ENCODE peak calls at places on chromosomes 16 and 17, in eight cellular contexts. One of them, this sample, is unnamed.

GRCh38 chr17:27531469-27531948 is 75.3 kb downstream of the KSR1 start:
- DNase-seq in heart right ventricle: no peak
- DNase-seq in stomach: no peak
- DNase-seq in prostate gland: no peak
- DNase-seq in effector memory CD4-positive, alpha-beta T cell: no peak
- DNase-seq in ascending aorta: no peak
- DNase-seq in pancreas: no peak
- DNase-seq in lower lobe of right lung: no peak
- DNase-seq in this sample: no peak

GRCh38 chr16:19704321-19705130 is 13.5 kb downstream of the KNOP1 start:
- DNase-seq in effector memory CD4-positive, alpha-beta T cell: no peak
- DNase-seq in prostate gland: no peak
- DNase-seq in lower lobe of right lung: no peak
- DNase-seq in pancreas: no peak
- DNase-seq in ascending aorta: no peak
- DNase-seq in heart right ventricle: no peak
- DNase-seq in stomach: no peak
- DNase-seq in this sample: no peak

GRCh38 chr17:38459556-38459955 is 31.3 kb downstream of the ARHGAP23 start:
- DNase-seq in heart right ventricle: no peak
- DNase-seq in effector memory CD4-positive, alpha-beta T cell: no peak
- DNase-seq in lower lobe of right lung: no peak
- DNase-seq in pancreas: no peak
- DNase-seq in ascending aorta: no peak
- DNase-seq in stomach: peak; percentile 52
- DNase-seq in prostate gland: no peak
- DNase-seq in this sample: no peak

GRCh38 chr16:14193316-14193871 is 122.3 kb downstream of the MRTFB start:
- DNase-seq in ascending aorta: no peak
- DNase-seq in lower lobe of right lung: no peak
- DNase-seq in heart right ventricle: no peak
- DNase-seq in stomach: peak; percentile 34
- DNase-seq in effector memory CD4-positive, alpha-beta T cell: no peak
- DNase-seq in prostate gland: no peak
- DNase-seq in pancreas: no peak
- DNase-seq in this sample: peak; percentile 33

GRCh38 chr17:49403514-49404289 is 11.0 kb downstream of the PHB1 start:
- DNase-seq in heart right ventricle: no peak
- DNase-seq in ascending aorta: no peak
- DNase-seq in effector memory CD4-positive, alpha-beta T cell: no peak
- DNase-seq in stomach: no peak
- DNase-seq in lower lobe of right lung: no peak
- DNase-seq in pancreas: no peak
- DNase-seq in prostate gland: peak; percentile 71
- DNase-seq in this sample: no peak

GRCh38 chr17:41665566-41666335 is 22.9 kb upstream of the EIF1 start:
- DNase-seq in effector memory CD4-positive, alpha-beta T cell: peak; percentile 79
- DNase-seq in lower lobe of right lung: peak; percentile 95
- DNase-seq in prostate gland: peak; percentile 91
- DNase-seq in stomach: peak; percentile 93
- DNase-seq in ascending aorta: peak; percentile 93
- DNase-seq in pancreas: peak; percentile 91
- DNase-seq in heart right ventricle: peak; percentile 91
- DNase-seq in this sample: peak; percentile 94

GRCh38 chr17:81845881-81846742 is 11.3 kb upstream of the PPP1R27 start:
- DNase-seq in stomach: no peak
- DNase-seq in prostate gland: no peak
- DNase-seq in pancreas: no peak
- DNase-seq in ascending aorta: no peak
- DNase-seq in heart right ventricle: no peak
- DNase-seq in effector memory CD4-positive, alpha-beta T cell: no peak
- DNase-seq in lower lobe of right lung: no peak
- DNase-seq in this sample: no peak

GRCh38 chr17:8837438-8838075 is 29.9 kb downstream of the PIK3R6 start:
- DNase-seq in heart right ventricle: no peak
- DNase-seq in effector memory CD4-positive, alpha-beta T cell: no peak
- DNase-seq in prostate gland: no peak
- DNase-seq in stomach: no peak
- DNase-seq in ascending aorta: peak; percentile 44
- DNase-seq in pancreas: peak; percentile 41
- DNase-seq in lower lobe of right lung: no peak
- DNase-seq in this sample: no peak

GRCh38 chr17:77741109-77741508 is 217.4 kb upstream of the TNRC6C start:
- DNase-seq in lower lobe of right lung: no peak
- DNase-seq in ascending aorta: peak; percentile 15
- DNase-seq in heart right ventricle: no peak
- DNase-seq in pancreas: no peak
- DNase-seq in stomach: no peak
- DNase-seq in prostate gland: no peak
- DNase-seq in effector memory CD4-positive, alpha-beta T cell: no peak
- DNase-seq in this sample: peak; percentile 55

GRCh38 chr16:13083687-13084086 is 182.3 kb downstream of the SHISA9 start:
- DNase-seq in effector memory CD4-positive, alpha-beta T cell: no peak
- DNase-seq in prostate gland: no peak
- DNase-seq in heart right ventricle: no peak
- DNase-seq in pancreas: peak; percentile 74
- DNase-seq in stomach: no peak
- DNase-seq in lower lobe of right lung: no peak
- DNase-seq in ascending aorta: no peak
- DNase-seq in this sample: no peak

GRCh38 chr16:64754279-64754678 is 367.6 kb downstream of the CDH11 start:
- DNase-seq in stomach: no peak
- DNase-seq in effector memory CD4-positive, alpha-beta T cell: no peak
- DNase-seq in lower lobe of right lung: no peak
- DNase-seq in pancreas: no peak
- DNase-seq in heart right ventricle: no peak
- DNase-seq in ascending aorta: no peak
- DNase-seq in prostate gland: no peak
- DNase-seq in this sample: no peak

GRCh38 chr16:49455991-49456745 is 82.6 kb downstream of the C16orf78 start:
- DNase-seq in pancreas: peak; percentile 7
- DNase-seq in stomach: peak; percentile 16
- DNase-seq in ascending aorta: peak; percentile 42
- DNase-seq in lower lobe of right lung: no peak
- DNase-seq in prostate gland: no peak
- DNase-seq in heart right ventricle: no peak
- DNase-seq in effector memory CD4-positive, alpha-beta T cell: no peak
- DNase-seq in this sample: no peak

GRCh38 chr17:47373002-47373401 is 49.2 kb downstream of the EFCAB13 start:
- DNase-seq in lower lobe of right lung: no peak
- DNase-seq in prostate gland: no peak
- DNase-seq in effector memory CD4-positive, alpha-beta T cell: no peak
- DNase-seq in ascending aorta: no peak
- DNase-seq in stomach: no peak
- DNase-seq in pancreas: no peak
- DNase-seq in heart right ventricle: no peak
- DNase-seq in this sample: no peak

GRCh38 chr17:15900871-15901270 is 44.1 kb upstream of the ADORA2B start:
- DNase-seq in prostate gland: no peak
- DNase-seq in effector memory CD4-positive, alpha-beta T cell: no peak
- DNase-seq in ascending aorta: no peak
- DNase-seq in pancreas: no peak
- DNase-seq in heart right ventricle: no peak
- DNase-seq in stomach: no peak
- DNase-seq in lower lobe of right lung: no peak
- DNase-seq in this sample: no peak

GRCh38 chr17:77145635-77146632 is 5.2 kb downstream of the SEC14L1 start:
- DNase-seq in pancreas: peak; percentile 77
- DNase-seq in lower lobe of right lung: peak; percentile 80
- DNase-seq in ascending aorta: peak; percentile 88
- DNase-seq in heart right ventricle: peak; percentile 46
- DNase-seq in prostate gland: peak; percentile 30
- DNase-seq in stomach: peak; percentile 79
- DNase-seq in effector memory CD4-positive, alpha-beta T cell: no peak
- DNase-seq in this sample: no peak

GRCh38 chr17:40059729-40060475 is 2.9 kb upstream of the THRA start:
- DNase-seq in pancreas: no peak
- DNase-seq in prostate gland: no peak
- DNase-seq in stomach: no peak
- DNase-seq in effector memory CD4-positive, alpha-beta T cell: no peak
- DNase-seq in lower lobe of right lung: no peak
- DNase-seq in heart right ventricle: no peak
- DNase-seq in ascending aorta: no peak
- DNase-seq in this sample: no peak

GRCh38 chr17:40062347-40063033 is at the start of gene THRA:
- DNase-seq in effector memory CD4-positive, alpha-beta T cell: peak; percentile 51
- DNase-seq in prostate gland: peak; percentile 75
- DNase-seq in pancreas: peak; percentile 74
- DNase-seq in lower lobe of right lung: peak; percentile 82
- DNase-seq in stomach: peak; percentile 78
- DNase-seq in heart right ventricle: peak; percentile 83
- DNase-seq in ascending aorta: peak; percentile 83
- DNase-seq in this sample: peak; percentile 75

GRCh38 chr17:40058865-40059264 is 3.9 kb upstream of the THRA start:
- DNase-seq in ascending aorta: no peak
- DNase-seq in effector memory CD4-positive, alpha-beta T cell: no peak
- DNase-seq in prostate gland: no peak
- DNase-seq in lower lobe of right lung: no peak
- DNase-seq in heart right ventricle: no peak
- DNase-seq in pancreas: no peak
- DNase-seq in stomach: no peak
- DNase-seq in this sample: no peak

GRCh38 chr17:40061532-40062038 is 1.2 kb upstream of the THRA start:
- DNase-seq in ascending aorta: no peak
- DNase-seq in lower lobe of right lung: peak; percentile 42
- DNase-seq in prostate gland: no peak
- DNase-seq in stomach: no peak
- DNase-seq in heart right ventricle: no peak
- DNase-seq in pancreas: no peak
- DNase-seq in effector memory CD4-positive, alpha-beta T cell: no peak
- DNase-seq in this sample: no peak

DNA sequence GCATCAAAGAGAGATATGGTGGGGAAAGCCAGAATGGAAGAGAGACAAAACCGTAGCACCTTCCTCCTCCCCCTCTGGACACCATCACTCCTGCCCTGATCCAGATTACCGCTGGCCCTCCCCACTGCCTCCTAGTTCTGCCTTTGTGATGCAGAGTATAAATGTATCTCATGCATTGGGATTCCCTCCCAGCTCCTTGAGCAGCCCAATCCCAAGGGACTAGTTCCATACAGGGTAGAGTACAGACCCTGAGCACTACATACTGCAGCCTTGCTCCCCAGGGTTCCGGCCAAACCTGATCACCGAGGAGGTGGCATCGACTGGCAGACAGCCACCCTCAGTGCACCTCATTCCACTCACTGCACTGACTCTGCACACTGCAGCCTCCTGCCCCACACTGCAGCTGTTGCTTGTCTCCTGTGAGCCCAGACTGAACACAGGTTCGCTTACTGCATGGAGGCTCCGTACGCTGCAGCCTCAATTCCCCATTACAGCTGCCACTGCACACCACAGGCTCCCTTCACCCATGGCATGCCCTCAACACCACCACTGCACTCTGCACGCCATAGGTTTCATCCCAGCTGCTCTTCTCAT is 1.8 kb upstream of the THRA start:
- DNase-seq in pancreas: no peak
- DNase-seq in prostate gland: no peak
- DNase-seq in effector memory CD4-positive, alpha-beta T cell: no peak
- DNase-seq in lower lobe of right lung: peak; percentile 34
- DNase-seq in heart right ventricle: no peak
- DNase-seq in ascending aorta: no peak
- DNase-seq in stomach: no peak
- DNase-seq in this sample: no peak
- H3K36me3 ChIP-seq in pancreas: no peaks in the 10 kb centered on the region
- H3K36me3 ChIP-seq in prostate gland: no peaks in the 10 kb centered on the region
- H3K36me3 ChIP-seq in effector memory CD4-positive, alpha-beta T cell: no peaks in the 10 kb centered on the region
- H3K36me3 ChIP-seq in lower lobe of right lung: no peaks in the 10 kb centered on the region
- H3K36me3 ChIP-seq in heart right ventricle: no peaks in the 10 kb centered on the region
- H3K36me3 ChIP-seq in ascending aorta: no peaks in the 10 kb centered on the region
- H3K36me3 ChIP-seq in stomach: no peaks in the 10 kb centered on the region
- H3K36me3 ChIP-seq in this sample: no peaks in the 10 kb centered on the region

GRCh38 chr17:17810374-17811248 is 26.2 kb downstream of the SREBF1 start:
- DNase-seq in lower lobe of right lung: no peak
- DNase-seq in heart right ventricle: peak; percentile 45
- DNase-seq in prostate gland: no peak
- DNase-seq in pancreas: no peak
- DNase-seq in ascending aorta: no peak
- DNase-seq in effector memory CD4-positive, alpha-beta T cell: no peak
- DNase-seq in stomach: no peak
- DNase-seq in this sample: no peak
- H3K27ac ChIP-seq in lower lobe of right lung: peak overlapping the region; percentile 41
- H3K27ac ChIP-seq in heart right ventricle: peak overlapping the region; percentile 76
- H3K27ac ChIP-seq in prostate gland: peak overlapping the region; percentile 80
- H3K27ac ChIP-seq in pancreas: no peak overlapping the region
- H3K27ac ChIP-seq in ascending aorta: peak overlapping the region; percentile 33
- H3K27ac ChIP-seq in effector memory CD4-positive, alpha-beta T cell: no peak overlapping the region
- H3K27ac ChIP-seq in stomach: peak overlapping the region; percentile 81
- H3K27ac ChIP-seq in this sample: no peak overlapping the region

GRCh38 chr16:89344846-89345577 is 127.5 kb downstream of the ZNF778 start:
- DNase-seq in effector memory CD4-positive, alpha-beta T cell: no peak
- DNase-seq in stomach: no peak
- DNase-seq in heart right ventricle: no peak
- DNase-seq in prostate gland: no peak
- DNase-seq in lower lobe of right lung: no peak
- DNase-seq in pancreas: no peak
- DNase-seq in ascending aorta: no peak
- DNase-seq in this sample: no peak
- H3K4me1 ChIP-seq in effector memory CD4-positive, alpha-beta T cell: peaks cover 11% of the 10 kb centered on the region
- H3K4me1 ChIP-seq in stomach: peaks cover 64% of the 10 kb centered on the region
- H3K4me1 ChIP-seq in heart right ventricle: peaks cover 25% of the 10 kb centered on the region
- H3K4me1 ChIP-seq in prostate gland: peaks cover 20% of the 10 kb centered on the region
- H3K4me1 ChIP-seq in lower lobe of right lung: peaks cover 41% of the 10 kb centered on the region
- H3K4me1 ChIP-seq in pancreas: peaks cover 12% of the 10 kb centered on the region
- H3K4me1 ChIP-seq in ascending aorta: no peaks in the 10 kb centered on the region
- H3K4me1 ChIP-seq in this sample: peaks cover 48% of the 10 kb centered on the region

DNA sequence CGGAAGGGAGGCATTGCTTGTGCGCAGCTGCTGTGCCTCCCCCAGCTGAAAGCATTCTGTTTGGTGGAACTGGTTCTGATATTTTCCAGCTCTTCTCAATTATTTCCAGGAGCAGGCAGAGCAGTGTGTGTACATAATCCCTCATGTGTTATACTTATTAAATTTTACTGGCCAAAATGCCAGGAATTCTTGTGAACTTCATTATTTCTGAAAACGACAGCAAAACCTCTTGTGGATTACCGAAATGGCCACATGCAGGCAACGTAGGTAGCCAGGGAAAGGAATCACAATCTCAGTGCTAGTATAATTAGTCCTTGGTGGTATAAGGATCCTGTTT is 207.7 kb downstream of the RPTOR start:
- DNase-seq in effector memory CD4-positive, alpha-beta T cell: no peak
- DNase-seq in prostate gland: no peak
- DNase-seq in ascending aorta: no peak
- DNase-seq in heart right ventricle: no peak
- DNase-seq in pancreas: no peak
- DNase-seq in lower lobe of right lung: no peak
- DNase-seq in stomach: no peak
- DNase-seq in this sample: no peak
- H3K36me3 ChIP-seq in effector memory CD4-positive, alpha-beta T cell: peaks cover 12% of the 10 kb centered on the region
- H3K36me3 ChIP-seq in prostate gland: no peaks in the 10 kb centered on the region
- H3K36me3 ChIP-seq in ascending aorta: peaks cover 11% of the 10 kb centered on the region
- H3K36me3 ChIP-seq in heart right ventricle: peaks cover 26% of the 10 kb centered on the region
- H3K36me3 ChIP-seq in pancreas: no peaks in the 10 kb centered on the region
- H3K36me3 ChIP-seq in lower lobe of right lung: peaks cover 34% of the 10 kb centered on the region
- H3K36me3 ChIP-seq in stomach: peaks cover 33% of the 10 kb centered on the region
- H3K36me3 ChIP-seq in this sample: no peaks in the 10 kb centered on the region

DNA sequence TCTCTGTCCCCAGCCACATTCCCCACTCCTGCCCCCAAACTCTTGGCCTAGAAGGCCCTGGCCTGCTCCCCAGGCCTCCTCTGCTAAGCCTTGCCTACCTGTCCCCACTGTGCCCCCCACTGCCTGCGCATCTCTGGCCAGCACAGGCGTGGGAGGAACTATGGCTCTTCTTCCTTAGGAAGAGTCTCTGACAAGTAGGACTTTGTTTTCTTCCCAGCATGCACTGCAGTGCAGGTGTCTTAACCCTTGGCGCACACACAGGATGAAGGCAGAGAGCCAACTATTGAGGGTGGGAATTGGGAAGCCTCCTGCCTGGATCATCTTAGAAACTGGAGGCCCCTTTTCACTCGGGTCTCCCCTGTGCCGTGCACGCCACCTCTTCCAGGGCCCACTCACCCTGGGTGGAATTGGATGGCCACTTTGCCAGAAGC is 3.6 kb downstream of the AMDHD2 start:
- DNase-seq in lower lobe of right lung: no peak
- DNase-seq in effector memory CD4-positive, alpha-beta T cell: no peak
- DNase-seq in prostate gland: no peak
- DNase-seq in ascending aorta: no peak
- DNase-seq in stomach: no peak
- DNase-seq in heart right ventricle: no peak
- DNase-seq in pancreas: no peak
- DNase-seq in this sample: no peak
- H3K27ac ChIP-seq in lower lobe of right lung: no peak overlapping the region
- H3K27ac ChIP-seq in effector memory CD4-positive, alpha-beta T cell: no peak overlapping the region
- H3K27ac ChIP-seq in prostate gland: no peak overlapping the region
- H3K27ac ChIP-seq in ascending aorta: no peak overlapping the region
- H3K27ac ChIP-seq in stomach: no peak overlapping the region
- H3K27ac ChIP-seq in heart right ventricle: no peak overlapping the region
- H3K27ac ChIP-seq in pancreas: no peak overlapping the region
- H3K27ac ChIP-seq in this sample: no peak overlapping the region

This sample was measured in naive thymus-derived CD4-positive, alpha-beta T cell.